ENCODE peak calls at places on chromosomes 6 and 20, in six cellular contexts. One of them, this sample, is unnamed.

GRCh38 chr6:28922841-28923317 is 906 bp downstream of the TRIM27 start:
- DNase-seq in PC-3: peak
- DNase-seq in activated T-helper 1 cell treated with anti-CD3 and anti-CD28 coated beads, Interleukin-12 subunit alpha, Interleukin-12 subunit beta, Interleukin-2, Interleukin-4 antibody, amounts not matched to agents 30 ng/mL and 10 ng/mL and 1 ng/mL, durations not matched to agents 14 hours and 24 hours and 36 hours: peak
- DNase-seq in caudate nucleus: no peak
- DNase-seq in cardiac fibroblast: peak
- DNase-seq in psoas muscle: no peak
- DNase-seq in this sample: peak

GRCh38 chr6:81788748-81789147 is 36.3 kb upstream of the TENT5A start:
- DNase-seq in cardiac fibroblast: no peak
- DNase-seq in caudate nucleus: no peak
- DNase-seq in PC-3: no peak
- DNase-seq in psoas muscle: no peak
- DNase-seq in activated T-helper 1 cell treated with anti-CD3 and anti-CD28 coated beads, Interleukin-12 subunit alpha, Interleukin-12 subunit beta, Interleukin-2, Interleukin-4 antibody, amounts not matched to agents 30 ng/mL and 10 ng/mL and 1 ng/mL, durations not matched to agents 14 hours and 24 hours and 36 hours: no peak
- DNase-seq in this sample: no peak

GRCh38 chr6:134437376-134437775 is 119.5 kb upstream of the SGK1 start:
- DNase-seq in cardiac fibroblast: no peak
- DNase-seq in PC-3: peak
- DNase-seq in caudate nucleus: peak
- DNase-seq in psoas muscle: no peak
- DNase-seq in activated T-helper 1 cell treated with anti-CD3 and anti-CD28 coated beads, Interleukin-12 subunit alpha, Interleukin-12 subunit beta, Interleukin-2, Interleukin-4 antibody, amounts not matched to agents 30 ng/mL and 10 ng/mL and 1 ng/mL, durations not matched to agents 14 hours and 24 hours and 36 hours: peak
- DNase-seq in this sample: peak

GRCh38 chr20:36862857-36863668 is 12.9 kb upstream of the TLDC2 start:
- DNase-seq in PC-3: no peak
- DNase-seq in psoas muscle: no peak
- DNase-seq in caudate nucleus: no peak
- DNase-seq in cardiac fibroblast: no peak
- DNase-seq in activated T-helper 1 cell treated with anti-CD3 and anti-CD28 coated beads, Interleukin-12 subunit alpha, Interleukin-12 subunit beta, Interleukin-2, Interleukin-4 antibody, amounts not matched to agents 30 ng/mL and 10 ng/mL and 1 ng/mL, durations not matched to agents 14 hours and 24 hours and 36 hours: no peak
- DNase-seq in this sample: no peak

GRCh38 chr6:21402368-21402767 is 191.2 kb upstream of the SOX4 start:
- DNase-seq in psoas muscle: peak
- DNase-seq in cardiac fibroblast: peak
- DNase-seq in caudate nucleus: no peak
- DNase-seq in PC-3: no peak
- DNase-seq in activated T-helper 1 cell treated with anti-CD3 and anti-CD28 coated beads, Interleukin-12 subunit alpha, Interleukin-12 subunit beta, Interleukin-2, Interleukin-4 antibody, amounts not matched to agents 30 ng/mL and 10 ng/mL and 1 ng/mL, durations not matched to agents 14 hours and 24 hours and 36 hours: no peak
- DNase-seq in this sample: no peak

GRCh38 chr6:100112855-100113508 is 119.0 kb upstream of the MCHR2 start:
- DNase-seq in caudate nucleus: no peak
- DNase-seq in cardiac fibroblast: no peak
- DNase-seq in activated T-helper 1 cell treated with anti-CD3 and anti-CD28 coated beads, Interleukin-12 subunit alpha, Interleukin-12 subunit beta, Interleukin-2, Interleukin-4 antibody, amounts not matched to agents 30 ng/mL and 10 ng/mL and 1 ng/mL, durations not matched to agents 14 hours and 24 hours and 36 hours: no peak
- DNase-seq in psoas muscle: no peak
- DNase-seq in PC-3: no peak
- DNase-seq in this sample: no peak

GRCh38 chr6:3386374-3386857 is 70.4 kb downstream of the SLC22A23 start:
- DNase-seq in psoas muscle: no peak
- DNase-seq in caudate nucleus: peak
- DNase-seq in activated T-helper 1 cell treated with anti-CD3 and anti-CD28 coated beads, Interleukin-12 subunit alpha, Interleukin-12 subunit beta, Interleukin-2, Interleukin-4 antibody, amounts not matched to agents 30 ng/mL and 10 ng/mL and 1 ng/mL, durations not matched to agents 14 hours and 24 hours and 36 hours: no peak
- DNase-seq in cardiac fibroblast: no peak
- DNase-seq in PC-3: no peak
- DNase-seq in this sample: no peak

GRCh38 chr6:35302604-35303218 is 5.1 kb downstream of the DEF6 start:
- DNase-seq in caudate nucleus: peak
- DNase-seq in activated T-helper 1 cell treated with anti-CD3 and anti-CD28 coated beads, Interleukin-12 subunit alpha, Interleukin-12 subunit beta, Interleukin-2, Interleukin-4 antibody, amounts not matched to agents 30 ng/mL and 10 ng/mL and 1 ng/mL, durations not matched to agents 14 hours and 24 hours and 36 hours: peak
- DNase-seq in psoas muscle: peak
- DNase-seq in PC-3: peak
- DNase-seq in cardiac fibroblast: peak
- DNase-seq in this sample: peak

GRCh38 chr6:65984089-65984488 is 277.1 kb upstream of the EYS start:
- DNase-seq in psoas muscle: no peak
- DNase-seq in cardiac fibroblast: no peak
- DNase-seq in caudate nucleus: no peak
- DNase-seq in PC-3: no peak
- DNase-seq in activated T-helper 1 cell treated with anti-CD3 and anti-CD28 coated beads, Interleukin-12 subunit alpha, Interleukin-12 subunit beta, Interleukin-2, Interleukin-4 antibody, amounts not matched to agents 30 ng/mL and 10 ng/mL and 1 ng/mL, durations not matched to agents 14 hours and 24 hours and 36 hours: no peak
- DNase-seq in this sample: no peak

GRCh38 chr6:134550604-134551003 is 232.7 kb upstream of the SGK1 start:
- DNase-seq in activated T-helper 1 cell treated with anti-CD3 and anti-CD28 coated beads, Interleukin-12 subunit alpha, Interleukin-12 subunit beta, Interleukin-2, Interleukin-4 antibody, amounts not matched to agents 30 ng/mL and 10 ng/mL and 1 ng/mL, durations not matched to agents 14 hours and 24 hours and 36 hours: no peak
- DNase-seq in psoas muscle: no peak
- DNase-seq in PC-3: no peak
- DNase-seq in cardiac fibroblast: peak
- DNase-seq in caudate nucleus: no peak
- DNase-seq in this sample: peak

GRCh38 chr6:89311853-89312531 is 3.1 kb downstream of the GABRR2 start:
- DNase-seq in activated T-helper 1 cell treated with anti-CD3 and anti-CD28 coated beads, Interleukin-12 subunit alpha, Interleukin-12 subunit beta, Interleukin-2, Interleukin-4 antibody, amounts not matched to agents 30 ng/mL and 10 ng/mL and 1 ng/mL, durations not matched to agents 14 hours and 24 hours and 36 hours: no peak
- DNase-seq in PC-3: peak
- DNase-seq in caudate nucleus: no peak
- DNase-seq in cardiac fibroblast: peak
- DNase-seq in psoas muscle: peak
- DNase-seq in this sample: peak

GRCh38 chr20:60115452-60115851 is 157.2 kb downstream of the CDH26 start:
- DNase-seq in cardiac fibroblast: no peak
- DNase-seq in psoas muscle: no peak
- DNase-seq in PC-3: no peak
- DNase-seq in caudate nucleus: no peak
- DNase-seq in activated T-helper 1 cell treated with anti-CD3 and anti-CD28 coated beads, Interleukin-12 subunit alpha, Interleukin-12 subunit beta, Interleukin-2, Interleukin-4 antibody, amounts not matched to agents 30 ng/mL and 10 ng/mL and 1 ng/mL, durations not matched to agents 14 hours and 24 hours and 36 hours: no peak
- DNase-seq in this sample: no peak

GRCh38 chr20:46590453-46590852 is 40.0 kb upstream of the OCSTAMP start:
- DNase-seq in cardiac fibroblast: no peak
- DNase-seq in activated T-helper 1 cell treated with anti-CD3 and anti-CD28 coated beads, Interleukin-12 subunit alpha, Interleukin-12 subunit beta, Interleukin-2, Interleukin-4 antibody, amounts not matched to agents 30 ng/mL and 10 ng/mL and 1 ng/mL, durations not matched to agents 14 hours and 24 hours and 36 hours: no peak
- DNase-seq in caudate nucleus: no peak
- DNase-seq in psoas muscle: no peak
- DNase-seq in PC-3: peak
- DNase-seq in this sample: no peak

GRCh38 chr6:14450133-14451040 is 332.8 kb downstream of the CD83 start:
- DNase-seq in caudate nucleus: peak
- DNase-seq in cardiac fibroblast: no peak
- DNase-seq in PC-3: no peak
- DNase-seq in psoas muscle: no peak
- DNase-seq in activated T-helper 1 cell treated with anti-CD3 and anti-CD28 coated beads, Interleukin-12 subunit alpha, Interleukin-12 subunit beta, Interleukin-2, Interleukin-4 antibody, amounts not matched to agents 30 ng/mL and 10 ng/mL and 1 ng/mL, durations not matched to agents 14 hours and 24 hours and 36 hours: no peak
- DNase-seq in this sample: no peak

GRCh38 chr6:156406099-156406498 is 371.1 kb upstream of the ARID1B start:
- DNase-seq in psoas muscle: no peak
- DNase-seq in activated T-helper 1 cell treated with anti-CD3 and anti-CD28 coated beads, Interleukin-12 subunit alpha, Interleukin-12 subunit beta, Interleukin-2, Interleukin-4 antibody, amounts not matched to agents 30 ng/mL and 10 ng/mL and 1 ng/mL, durations not matched to agents 14 hours and 24 hours and 36 hours: no peak
- DNase-seq in cardiac fibroblast: no peak
- DNase-seq in PC-3: no peak
- DNase-seq in caudate nucleus: no peak
- DNase-seq in this sample: no peak

GRCh38 chr6:144809120-144809519 is 524.0 kb downstream of the UTRN start:
- DNase-seq in activated T-helper 1 cell treated with anti-CD3 and anti-CD28 coated beads, Interleukin-12 subunit alpha, Interleukin-12 subunit beta, Interleukin-2, Interleukin-4 antibody, amounts not matched to agents 30 ng/mL and 10 ng/mL and 1 ng/mL, durations not matched to agents 14 hours and 24 hours and 36 hours: no peak
- DNase-seq in cardiac fibroblast: no peak
- DNase-seq in psoas muscle: no peak
- DNase-seq in PC-3: peak
- DNase-seq in caudate nucleus: no peak
- DNase-seq in this sample: no peak

GRCh38 chr6:39803872-39804271 is 11.7 kb downstream of the DAAM2 start:
- DNase-seq in cardiac fibroblast: no peak
- DNase-seq in caudate nucleus: no peak
- DNase-seq in PC-3: no peak
- DNase-seq in psoas muscle: no peak
- DNase-seq in activated T-helper 1 cell treated with anti-CD3 and anti-CD28 coated beads, Interleukin-12 subunit alpha, Interleukin-12 subunit beta, Interleukin-2, Interleukin-4 antibody, amounts not matched to agents 30 ng/mL and 10 ng/mL and 1 ng/mL, durations not matched to agents 14 hours and 24 hours and 36 hours: no peak
- DNase-seq in this sample: no peak